ENCODE peak calls at places on chromosomes 2 and 18, in ten cellular contexts. A, P, Z, G, M, W, Q, T, D and N are unnamed samples. For H3K36me3, the result is how much of the 10 kb centered on the place peaks cover.

GRCh38 chr2:39851691-39852110 is 72.6 kb upstream of the THUMPD2 start:
- DNase-seq in A (no peak), P (peak), Z (no peak), G (peak), M (peak), W (no peak), Q (no peak), T (peak), D (peak), N (no peak)

GRCh38 chr2:45653584-45653983 is 2.1 kb downstream of the PRKCE start:
- DNase-seq in A (no peak), P (no peak), Z (no peak), G (no peak), M (no peak), W (no peak), Q (no peak), T (no peak), D (peak), N (no peak)

GRCh38 chr2:117470311-117471095 is 344.0 kb upstream of the DDX18 start:
- DNase-seq in A (no peak), P (peak), Z (no peak), G (peak), M (no peak), W (peak), Q (no peak), T (peak), D (no peak), N (peak)

GRCh38 chr18:24414349-24415003 is 12.0 kb upstream of the IMPACT start:
- DNase-seq in A (no peak), P (no peak), Z (no peak), G (no peak), M (no peak), W (no peak), Q (no peak), T (no peak), D (no peak), N (no peak)

GRCh38 chr2:37886745-37887144 is 38.3 kb upstream of the RMDN2 start:
- DNase-seq in A (no peak), P (no peak), Z (peak), G (no peak), M (peak), W (no peak), Q (no peak), T (no peak), D (peak), N (no peak)

GRCh38 chr2:217994776-217995274 is 8.0 kb downstream of the TNS1 start:
- DNase-seq in A (no peak), P (no peak), Z (peak), G (peak), M (peak), W (no peak), Q (peak), T (no peak), D (peak), N (no peak)

GRCh38 chr2:147416099-147416498 is 428.7 kb upstream of the ACVR2A start:
- DNase-seq in A (no peak), P (no peak), Z (no peak), G (no peak), M (no peak), W (no peak), Q (no peak), T (no peak), D (peak), N (no peak)

GRCh38 chr2:172148246-172148645 is 45.5 kb upstream of the DLX2 start:
- DNase-seq in A (no peak), P (no peak), Z (no peak), G (no peak), M (no peak), W (no peak), Q (no peak), T (no peak), D (peak), N (no peak)

GRCh38 chr2:106519767-106520166 is 32.6 kb downstream of the CD8B2 start:
- DNase-seq in A (no peak), P (no peak), Z (no peak), G (no peak), M (no peak), W (no peak), Q (no peak), T (no peak), D (no peak), N (no peak)

GRCh38 chr2:111251711-111252110 is 131.0 kb downstream of the BCL2L11 start:
- DNase-seq in A (no peak), P (no peak), Z (no peak), G (no peak), M (no peak), W (no peak), Q (no peak), T (no peak), D (no peak), N (no peak)

GRCh38 chr18:42807852-42808251 is 307.6 kb downstream of the RIT2 start:
- DNase-seq in A (no peak), P (peak), Z (no peak), G (no peak), M (no peak), W (no peak), Q (no peak), T (no peak), D (peak), N (no peak)

GRCh38 chr18:27931563-27931962 is 245.4 kb downstream of the CDH2 start:
- DNase-seq in A (no peak), P (no peak), Z (no peak), G (no peak), M (no peak), W (no peak), Q (no peak), T (no peak), D (no peak), N (no peak)

GRCh38 chr18:25169701-25170100 is 182.3 kb downstream of the ZNF521 start:
- DNase-seq in A (no peak), P (no peak), Z (no peak), G (no peak), M (peak), W (no peak), Q (no peak), T (no peak), D (peak), N (no peak)

GRCh38 chr2:587371-587960 is 89.7 kb downstream of the TMEM18 start:
- DNase-seq in A (no peak), P (no peak), Z (no peak), G (no peak), M (no peak), W (no peak), Q (no peak), T (no peak), D (no peak), N (no peak)

GRCh38 chr18:49751427-49752094 is 61.8 kb downstream of the ACAA2 start:
- DNase-seq in A (no peak), P (no peak), Z (no peak), G (no peak), M (no peak), W (no peak), Q (no peak), T (no peak), D (no peak), N (no peak)

GRCh38 chr2:150917956-150918713 is 343.5 kb downstream of the RBM43 start:
- DNase-seq in A (no peak), P (no peak), Z (no peak), G (no peak), M (no peak), W (no peak), Q (no peak), T (no peak), D (no peak), N (no peak)

GRCh38 chr2:71608034-71608433 is 154.7 kb downstream of the DYSF start:
- DNase-seq in A (no peak), P (no peak), Z (no peak), G (peak), M (no peak), W (no peak), Q (no peak), T (no peak), D (no peak), N (no peak)

GRCh38 chr2:235048549-235048948 is 96.7 kb downstream of the SH3BP4 start:
- DNase-seq in A (no peak), P (no peak), Z (no peak), G (peak), M (no peak), W (no peak), Q (no peak), T (peak), D (no peak), N (no peak)

GRCh38 chr2:235051436-235052260 is 99.8 kb downstream of the SH3BP4 start:
- DNase-seq in A (no peak), P (no peak), Z (peak), G (no peak), M (peak), W (no peak), Q (no peak), T (no peak), D (peak), N (no peak)

GRCh38 chr2:235049069-235049468 is 97.3 kb downstream of the SH3BP4 start:
- DNase-seq in A (no peak), P (no peak), Z (no peak), G (peak), M (no peak), W (no peak), Q (no peak), T (no peak), D (no peak), N (no peak)

GRCh38 chr2:235050992-235051351 is 99.2 kb downstream of the SH3BP4 start:
- DNase-seq in A (peak), P (no peak), Z (peak), G (peak), M (peak), W (peak), Q (peak), T (peak), D (peak), N (no peak)

GRCh38 chr2:235049719-235050118 is 97.9 kb downstream of the SH3BP4 start:
- DNase-seq in A (no peak), P (no peak), Z (no peak), G (peak), M (no peak), W (no peak), Q (no peak), T (no peak), D (no peak), N (no peak)
- H3K36me3 ChIP-seq in A (under half), P (under half), Z (under half), G (under half), M (half or more), W (under half), Q (under half), T (under half), D (under half), N (under half)

GRCh38 chr2:228040995-228041394 is 140.5 kb downstream of the SPHKAP start:
- DNase-seq in A (no peak), P (no peak), Z (no peak), G (no peak), M (no peak), W (no peak), Q (no peak), T (no peak), D (no peak), N (no peak)

GRCh38 chr2:228037915-228038314 is 143.6 kb downstream of the SPHKAP start:
- DNase-seq in A (no peak), P (no peak), Z (no peak), G (no peak), M (no peak), W (peak), Q (no peak), T (no peak), D (no peak), N (no peak)

GRCh38 chr2:228039752-228040534 is 141.5 kb downstream of the SPHKAP start:
- DNase-seq in A (no peak), P (peak), Z (no peak), G (peak), M (no peak), W (peak), Q (no peak), T (no peak), D (no peak), N (no peak)
- TF ChIP-seq CTCF in A (peak), P (peak), Z (peak), G (peak), M (peak), W (peak), Q (peak), T (peak), D (peak), N (peak)

GRCh38 chr2:160293401-160293911 is 93.4 kb upstream of the ITGB6 start:
- DNase-seq in A (no peak), P (no peak), Z (peak), G (no peak), M (peak), W (no peak), Q (no peak), T (no peak), D (peak), N (no peak)

GRCh38 chr2:160294339-160294803 is 94.3 kb upstream of the ITGB6 start:
- DNase-seq in A (peak), P (no peak), Z (peak), G (peak), M (peak), W (no peak), Q (peak), T (peak), D (peak), N (no peak)

GRCh38 chr2:160298960-160299359 is 98.9 kb upstream of the ITGB6 start:
- DNase-seq in A (no peak), P (no peak), Z (no peak), G (no peak), M (peak), W (no peak), Q (no peak), T (no peak), D (peak), N (no peak)

GRCh38 chr2:160294889-160295288 is 94.8 kb upstream of the ITGB6 start:
- DNase-seq in A (no peak), P (no peak), Z (no peak), G (no peak), M (no peak), W (no peak), Q (no peak), T (no peak), D (peak), N (no peak)

GRCh38 chr2:160295519-160296231 is 95.6 kb upstream of the ITGB6 start:
- DNase-seq in A (no peak), P (no peak), Z (no peak), G (no peak), M (no peak), W (no peak), Q (no peak), T (no peak), D (no peak), N (no peak)
- H3K36me3 ChIP-seq in A (under half), P (under half), Z (under half), G (under half), M (under half), W (under half), Q (under half), T (under half), D (under half), N (under half)

DNA sequence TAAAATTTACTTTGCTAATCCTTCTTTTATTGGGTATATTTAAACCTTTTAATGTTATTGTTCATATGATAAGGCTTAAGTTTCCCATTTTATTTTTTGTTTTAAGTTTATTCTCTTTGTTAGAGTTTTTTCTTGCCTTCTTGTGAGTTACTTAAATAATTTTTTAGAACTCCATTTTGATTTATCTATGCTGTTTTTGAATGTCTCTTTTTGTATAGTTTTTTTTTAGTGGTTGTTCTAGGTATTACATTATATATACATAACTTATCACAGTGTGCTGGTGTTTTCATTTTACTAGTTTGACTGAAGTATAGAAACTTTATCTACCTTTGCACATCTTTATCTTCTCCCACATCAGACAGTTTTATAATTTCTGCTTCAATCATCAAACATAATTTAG is 49.4 kb upstream of the TGFA start:
- DNase-seq in A (no peak), P (no peak), Z (no peak), G (no peak), M (no peak), W (no peak), Q (no peak), T (no peak), D (no peak), N (no peak)
- TF ChIP-seq CTCF in A (no peak), P (peak), Z (no peak), G (no peak), M (no peak), W (no peak), Q (peak), T (no peak), D (no peak), N (no peak)

GRCh38 chr18:48310353-48310752 is 98.8 kb downstream of the ZBTB7C start:
- DNase-seq in A (no peak), P (no peak), Z (no peak), G (no peak), M (no peak), W (no peak), Q (no peak), T (no peak), D (no peak), N (no peak)

GRCh38 chr18:48312066-48312465 is 97.1 kb downstream of the ZBTB7C start:
- DNase-seq in A (no peak), P (no peak), Z (no peak), G (no peak), M (no peak), W (no peak), Q (no peak), T (no peak), D (no peak), N (no peak)

GRCh38 chr18:48313803-48314202 is 95.4 kb downstream of the ZBTB7C start:
- DNase-seq in A (no peak), P (no peak), Z (no peak), G (no peak), M (no peak), W (no peak), Q (no peak), T (no peak), D (no peak), N (no peak)

GRCh38 chr18:48308755-48309154 is 100.4 kb downstream of the ZBTB7C start:
- DNase-seq in A (no peak), P (no peak), Z (no peak), G (no peak), M (no peak), W (no peak), Q (no peak), T (no peak), D (no peak), N (no peak)

DNA sequence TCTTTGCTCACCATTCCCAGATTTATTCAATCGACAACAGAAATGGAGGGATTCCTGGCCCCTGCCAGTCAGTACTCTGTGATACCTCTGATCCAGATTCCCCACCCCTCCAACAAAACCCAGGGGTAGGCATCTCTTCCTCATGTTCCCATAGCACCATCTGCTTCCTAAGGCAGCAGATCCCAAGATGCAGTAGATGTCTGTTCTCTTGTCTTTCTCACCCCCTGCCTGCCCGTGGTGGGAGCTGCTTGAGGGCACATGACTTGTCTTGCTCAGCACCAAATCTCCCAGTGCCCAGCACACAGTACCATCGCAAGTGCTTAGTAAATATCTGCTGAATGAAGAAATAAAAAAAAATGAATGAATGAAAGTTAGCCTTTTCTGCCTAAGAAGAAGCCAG is 98.2 kb downstream of the ZBTB7C start:
- DNase-seq in A (no peak), P (no peak), Z (no peak), G (no peak), M (no peak), W (no peak), Q (no peak), T (no peak), D (no peak), N (no peak)
- H3K36me3 ChIP-seq in A (under half), P (under half), Z (under half), G (under half), M (under half), W (under half), Q (under half), T (under half), D (under half), N (under half)

GRCh38 chr2:105518897-105519296 is 120.0 kb upstream of the FHL2 start:
- DNase-seq in A (no peak), P (no peak), Z (no peak), G (no peak), M (no peak), W (no peak), Q (no peak), T (no peak), D (no peak), N (no peak)
- TF ChIP-seq CTCF in A (no peak), P (peak), Z (peak), G (no peak), M (no peak), W (peak), Q (no peak), T (peak), D (no peak), N (peak)

GRCh38 chr2:199348871-199349270 is 108.9 kb downstream of the SATB2 start:
- DNase-seq in A (no peak), P (no peak), Z (no peak), G (no peak), M (no peak), W (no peak), Q (no peak), T (no peak), D (no peak), N (no peak)

GRCh38 chr2:199339826-199340605 is 117.7 kb downstream of the SATB2 start:
- DNase-seq in A (no peak), P (no peak), Z (no peak), G (no peak), M (peak), W (no peak), Q (no peak), T (no peak), D (no peak), N (no peak)

DNA sequence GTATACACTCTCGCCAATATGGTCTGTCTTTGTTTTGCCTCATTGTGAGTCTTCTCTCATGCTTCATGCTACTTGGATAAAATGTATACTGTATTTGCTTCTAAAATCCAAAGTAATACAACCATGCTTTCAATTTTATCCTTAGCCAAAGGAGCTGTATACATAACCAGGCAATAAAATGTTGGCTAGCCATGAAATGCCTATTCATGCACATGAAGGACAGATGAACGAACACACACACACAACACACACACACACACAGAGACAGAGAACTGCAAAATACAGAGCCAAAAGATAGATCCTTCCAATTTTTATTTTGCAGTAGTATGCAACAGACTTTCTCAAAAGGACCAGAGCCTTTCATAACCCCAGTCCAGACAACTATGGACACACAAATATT is 113.7 kb downstream of the SATB2 start:
- DNase-seq in A (no peak), P (no peak), Z (no peak), G (no peak), M (no peak), W (no peak), Q (no peak), T (no peak), D (no peak), N (no peak)
- H3K36me3 ChIP-seq in A (under half), P (under half), Z (under half), G (under half), M (under half), W (under half), Q (under half), T (under half), D (under half), N (under half)